ENCODE peak calls at places on chromosome 1, in four cellular contexts. G is activated T-cell treated with anti-CD3 and anti-CD28 coated beads for 4 hours, S is left colon, N is NCI-H1105. T is an unnamed sample.
A peak's percentile ranks its signal among the peaks of the same experiment; 100 is the strongest.

GRCh38 chr1:235999259-235999925 is 65.5 kb downstream of the NID1 start:
- DNase-seq in G (peak; percentile 59), S (no peak), N (no peak), T (peak; percentile 68)

GRCh38 chr1:228101994-228102790 is 933 bp downstream of the C1orf35 start:
- DNase-seq in G (no peak), S (peak; percentile 70), N (peak; percentile 4), T (peak; percentile 70)

GRCh38 chr1:229070168-229070567 is 200.7 kb upstream of the RAB4A start:
- DNase-seq in G (no peak), S (peak; percentile 70), N (peak; percentile 79), T (no peak)

GRCh38 chr1:66346057-66346795 is 187.7 kb upstream of the SGIP1 start:
- DNase-seq in G (no peak), S (no peak), N (no peak), T (no peak)

GRCh38 chr1:155241851-155242264 is 13.4 kb downstream of the ENTREP3 start:
- DNase-seq in G (no peak), S (no peak), N (no peak), T (no peak)

GRCh38 chr1:59738152-59738551 is 76.6 kb upstream of the HOOK1 start:
- DNase-seq in G (no peak), S (no peak), N (no peak), T (peak; percentile 14)

GRCh38 chr1:50414853-50415234 is 8.4 kb downstream of the DMRTA2 start:
- DNase-seq in G (no peak), S (no peak), N (no peak), T (no peak)

GRCh38 chr1:93200714-93201113 is 20.2 kb downstream of the CCDC18 start:
- DNase-seq in G (no peak), S (no peak), N (no peak), T (no peak)

GRCh38 chr1:63936276-63936675 is 162.5 kb downstream of the ROR1 start:
- DNase-seq in G (no peak), S (no peak), N (no peak), T (no peak)

GRCh38 chr1:113551728-113552127 is 161.4 kb downstream of the MAGI3 start:
- DNase-seq in G (no peak), S (no peak), N (no peak), T (no peak)

GRCh38 chr1:97759078-97759477 is 161.8 kb downstream of the DPYD start:
- DNase-seq in G (no peak), S (no peak), N (no peak), T (no peak)

GRCh38 chr1:38114231-38114630 is 67.6 kb upstream of the POU3F1 start:
- DNase-seq in G (no peak), S (no peak), N (no peak), T (no peak)

GRCh38 chr1:223835754-223836153 is 10.0 kb downstream of the TP53BP2 start:
- DNase-seq in G (no peak), S (no peak), N (no peak), T (no peak)

GRCh38 chr1:175742790-175743459 is 470 bp downstream of the TNR start:
- DNase-seq in G (no peak), S (no peak), N (no peak), T (peak; percentile 8)

GRCh38 chr1:5639323-5639722 is 352.9 kb downstream of the NPHP4 start:
- DNase-seq in G (no peak), S (no peak), N (no peak), T (no peak)

GRCh38 chr1:6614953-6615785 is 1.6 kb downstream of the PHF13 start:
- DNase-seq in G (peak; percentile 18), S (peak; percentile 36), N (no peak), T (peak; percentile 45)

GRCh38 chr1:78214334-78214733 is 168.6 kb downstream of the GIPC2 start:
- DNase-seq in G (no peak), S (peak; percentile 17), N (no peak), T (no peak)

GRCh38 chr1:246275036-246275435 is 232.0 kb downstream of the SMYD3 start:
- DNase-seq in G (no peak), S (no peak), N (no peak), T (no peak)

T was measured in AG08396.